ENCODE peak calls at places on chromosomes 4 and X, in four cellular contexts. V is HepG2, F is lung, W is heart left ventricle. C is an unnamed sample. For H3K36me3, the result is how much of the 10 kb centered on the place peaks cover.

GRCh38 chrX:56764975-56765791 is 36.1 kb downstream of the NBDY start:
- DNase-seq in V (no peak), F (peak), W (no peak), C (no peak)

GRCh38 chr4:113435893-113436292 is 325.6 kb downstream of the CAMK2D start:
- DNase-seq in V (no peak), F (no peak), W (no peak), C (no peak)

GRCh38 chr4:151641167-151641566 is 119.6 kb downstream of the GATB start:
- DNase-seq in V (peak), F (no peak), W (no peak), C (no peak)

GRCh38 chr4:109179089-109179488 is 123.4 kb downstream of the COL25A1 start:
- DNase-seq in V (no peak), F (no peak), W (no peak), C (no peak)

GRCh38 chrX:108516184-108516583 is 76.5 kb downstream of the COL4A5 start:
- DNase-seq in V (peak), F (no peak), W (no peak), C (no peak)

GRCh38 chr4:9812530-9813340 is 31.3 kb downstream of the DRD5 start:
- DNase-seq in V (no peak), F (no peak), W (no peak), C (no peak)

GRCh38 chrX:139720136-139720535 is 12.2 kb upstream of the MCF2 start:
- DNase-seq in V (peak), F (no peak), W (no peak), C (peak)

GRCh38 chrX:4485917-4486316 is 772.5 kb upstream of the PRKX start:
- DNase-seq in V (no peak), F (no peak), W (no peak), C (no peak)

GRCh38 chr4:80103615-80104014 is 30.6 kb upstream of the ANTXR2 start:
- DNase-seq in V (no peak), F (no peak), W (no peak), C (no peak)

GRCh38 chr4:122643257-122643656 is 22.4 kb upstream of the IL21 start:
- DNase-seq in V (no peak), F (no peak), W (no peak), C (no peak)

GRCh38 chr4:33063238-33063637 is 2343.1 kb downstream of the PCDH7 start:
- DNase-seq in V (no peak), F (no peak), W (no peak), C (no peak)

GRCh38 chr4:84786478-84786877 is 180.0 kb downstream of the WDFY3 start:
- DNase-seq in V (no peak), F (no peak), W (no peak), C (no peak)

GRCh38 chr4:84780719-84781118 is 185.8 kb downstream of the WDFY3 start:
- DNase-seq in V (no peak), F (no peak), W (no peak), C (no peak)

GRCh38 chr4:84778041-84778440 is 188.4 kb downstream of the WDFY3 start:
- DNase-seq in V (no peak), F (no peak), W (no peak), C (no peak)

DNA sequence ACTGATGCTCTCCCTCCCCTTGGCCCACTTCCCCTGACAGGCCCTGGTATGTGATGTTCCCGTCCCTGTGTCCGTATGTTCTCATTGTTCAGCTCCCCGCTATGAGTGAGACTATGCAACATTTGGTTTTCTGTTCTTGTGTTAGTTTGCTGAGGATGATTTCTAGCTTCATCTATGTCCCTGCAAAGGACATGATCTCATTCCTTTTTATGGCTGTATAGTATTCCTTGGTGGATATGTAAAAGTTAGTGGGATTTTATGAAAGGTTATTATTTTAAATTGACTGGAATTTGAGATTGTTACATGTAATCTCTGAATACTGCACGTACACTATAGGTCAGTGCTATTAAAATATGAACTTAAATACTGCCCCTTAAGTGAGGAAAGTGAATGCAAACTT is 184.0 kb downstream of the WDFY3 start:
- DNase-seq in V (no peak), F (no peak), W (no peak), C (no peak)
- H3K36me3 ChIP-seq in V (half or more), F (under half), W (half or more), C (under half)

DNA sequence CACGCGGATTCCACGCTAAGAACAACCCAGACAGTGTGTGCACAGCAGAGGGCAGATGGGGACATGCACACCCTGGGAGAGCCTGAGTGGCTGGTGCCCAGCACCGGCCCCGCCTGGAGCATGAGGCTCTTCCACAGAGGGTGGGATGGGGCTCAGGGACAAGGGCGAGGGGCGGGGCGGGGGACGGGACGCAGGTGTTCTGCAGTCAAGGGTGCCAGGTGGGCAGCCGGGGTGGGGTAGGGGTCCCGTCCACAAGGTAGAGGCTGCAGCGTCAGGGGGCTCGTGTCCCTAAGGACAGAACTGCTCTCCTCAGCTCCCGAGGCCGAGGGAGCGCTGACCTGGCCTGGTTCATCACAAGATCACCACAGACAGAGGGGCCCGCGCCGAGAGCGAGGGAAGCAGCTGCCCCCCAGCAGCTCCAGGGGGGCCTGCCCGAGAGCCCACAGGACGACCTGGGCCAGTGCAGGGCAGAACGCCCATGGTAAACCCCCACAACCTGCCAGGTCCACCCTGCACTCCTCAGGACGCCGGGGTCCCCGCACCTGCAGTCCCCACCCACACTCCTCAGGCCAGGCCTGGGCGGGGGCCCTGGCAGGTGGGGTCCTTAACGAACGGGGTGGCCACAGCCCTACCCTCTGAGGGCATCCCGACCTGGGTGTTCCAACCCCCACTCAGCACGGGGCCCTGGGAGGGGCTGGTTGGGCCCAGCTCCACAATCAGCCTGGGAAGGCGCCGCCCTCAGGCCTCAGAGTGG is 26.7 kb downstream of the CTBP1 start:
- DNase-seq in V (no peak), F (no peak), W (no peak), C (no peak)
- H3K36me3 ChIP-seq in V (under half), F (half or more), W (half or more), C (under half)

GRCh38 chr4:183645326-183645725 is 13.7 kb downstream of the RWDD4 start:
- DNase-seq in V (no peak), F (no peak), W (no peak), C (no peak)
- H3K36me3 ChIP-seq in V (under half), F (under half), W (half or more), C (under half)

GRCh38 chr4:39937683-39938268 is 39.9 kb downstream of the PDS5A start:
- DNase-seq in V (no peak), F (no peak), W (no peak), C (no peak)

GRCh38 chr4:39936565-39937418 is 40.9 kb downstream of the PDS5A start:
- DNase-seq in V (no peak), F (no peak), W (no peak), C (no peak)

GRCh38 chr4:39947415-39947814 is 30.3 kb downstream of the PDS5A start:
- DNase-seq in V (no peak), F (no peak), W (no peak), C (no peak)

GRCh38 chr4:39942507-39942906 is 35.2 kb downstream of the PDS5A start:
- DNase-seq in V (no peak), F (no peak), W (no peak), C (no peak)

DNA sequence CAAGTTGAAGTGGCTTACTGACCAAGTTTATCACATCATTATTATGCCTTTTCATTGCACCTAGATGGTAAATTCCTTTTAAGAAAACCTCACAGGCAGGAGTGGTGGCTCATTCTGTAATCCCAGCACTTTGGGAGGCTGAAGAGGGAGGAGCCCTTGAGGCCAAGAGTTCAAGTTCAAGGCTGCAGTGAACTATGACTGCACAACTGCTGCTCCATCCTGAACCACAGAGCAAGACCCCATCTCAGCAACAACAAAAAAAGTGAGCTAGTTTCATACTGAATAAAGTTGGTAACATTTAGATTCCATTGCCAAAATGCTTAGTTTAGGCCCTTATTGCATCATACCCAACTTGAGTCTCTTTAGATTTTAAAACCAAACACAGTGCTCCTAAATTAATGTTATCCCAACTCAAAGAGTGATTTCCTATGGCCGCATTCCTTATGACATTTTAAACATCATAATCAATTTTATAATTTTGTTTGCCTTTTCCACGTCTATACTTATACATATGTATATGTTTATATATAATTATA is 36.0 kb downstream of the PDS5A start:
- DNase-seq in V (peak), F (no peak), W (no peak), C (no peak)
- H3K36me3 ChIP-seq in V (under half), F (under half), W (under half), C (under half)

GRCh38 chr4:82818974-82819662 is 20.5 kb upstream of the SCD5 start:
- DNase-seq in V (no peak), F (no peak), W (no peak), C (no peak)
- H3K36me3 ChIP-seq in V (half or more), F (under half), W (half or more), C (under half)

C was measured in Caco-2.